ENCODE peak calls at places on chromosomes 4 and X, in four cellular contexts. B, Z, R and G are unnamed samples.

GRCh38 chr4:176642472-176642871 is 150.2 kb downstream of the VEGFC start:
- DNase-seq in B (no peak), Z (peak), R (no peak), G (no peak)

GRCh38 chrX:126967225-126967624 is 147.7 kb downstream of the PRR32 start:
- DNase-seq in B (no peak), Z (no peak), R (no peak), G (no peak)

GRCh38 chrX:276588-277171 is 4.5 kb upstream of the PLCXD1 start:
- DNase-seq in B (peak), Z (no peak), R (no peak), G (no peak)

GRCh38 chrX:57417827-57418226 is 131.3 kb downstream of the FAAH2 start:
- DNase-seq in B (no peak), Z (no peak), R (no peak), G (peak)

GRCh38 chrX:37543324-37543723 is 28.1 kb upstream of the LANCL3 start:
- DNase-seq in B (no peak), Z (no peak), R (no peak), G (no peak)

GRCh38 chr4:32087211-32087610 is 1367.0 kb downstream of the PCDH7 start:
- DNase-seq in B (no peak), Z (no peak), R (no peak), G (no peak)

GRCh38 chr4:41362647-41363383 is 106.1 kb downstream of the UCHL1 start:
- DNase-seq in B (no peak), Z (peak), R (no peak), G (no peak)

GRCh38 chr4:122747883-122748282 is 15.4 kb downstream of the BBS12 start:
- DNase-seq in B (no peak), Z (no peak), R (no peak), G (no peak)

GRCh38 chr4:187019896-187020295 is 296.2 kb upstream of the FAT1 start:
- DNase-seq in B (no peak), Z (peak), R (no peak), G (no peak)

GRCh38 chr4:28211714-28212470 is 1351.3 kb downstream of the STIM2 start:
- DNase-seq in B (peak), Z (no peak), R (no peak), G (no peak)

GRCh38 chrX:118627084-118627758 is 100.2 kb upstream of the IL13RA1 start:
- DNase-seq in B (peak), Z (peak), R (no peak), G (peak)

GRCh38 chr4:76614589-76614988 is 179.6 kb downstream of the SHROOM3 start:
- DNase-seq in B (no peak), Z (no peak), R (no peak), G (no peak)

GRCh38 chr4:54228064-54228527 is 997 bp upstream of the PDGFRA start:
- DNase-seq in B (no peak), Z (peak), R (no peak), G (peak)

GRCh38 chr4:145863191-145863590 is 75.4 kb downstream of the ZNF827 start:
- DNase-seq in B (no peak), Z (no peak), R (no peak), G (no peak)

GRCh38 chr4:78092850-78093249 is 35.7 kb downstream of the FRAS1 start:
- DNase-seq in B (no peak), Z (peak), R (no peak), G (no peak)

GRCh38 chr4:40402556-40402955 is 67.4 kb downstream of the CHRNA9 start:
- DNase-seq in B (no peak), Z (no peak), R (no peak), G (no peak)

GRCh38 chr4:76585897-76586360 is 150.9 kb downstream of the SHROOM3 start:
- DNase-seq in B (no peak), Z (peak), R (no peak), G (peak)

GRCh38 chr4:152460488-152460887 is 75.4 kb downstream of the FBXW7 start:
- DNase-seq in B (no peak), Z (no peak), R (no peak), G (no peak)

GRCh38 chr4:23213198-23213597 is 520.5 kb downstream of the GBA3 start:
- DNase-seq in B (no peak), Z (no peak), R (no peak), G (no peak)

GRCh38 chrX:23052324-23052723 is 52.6 kb downstream of the DDX53 start:
- DNase-seq in B (no peak), Z (peak), R (no peak), G (no peak)

GRCh38 chr4:47486306-47486705 is 1.2 kb downstream of the ATP10D start:
- DNase-seq in B (no peak), Z (no peak), R (no peak), G (peak)

GRCh38 chrX:88416002-88416401 is 331.0 kb upstream of the CPXCR1 start:
- DNase-seq in B (no peak), Z (no peak), R (no peak), G (no peak)

GRCh38 chrX:23784487-23785301 is 1.7 kb downstream of the SAT1 start:
- DNase-seq in B (peak), Z (no peak), R (no peak), G (peak)

GRCh38 chr4:115491686-115492085 is 378.3 kb upstream of the NDST4 start:
- DNase-seq in B (no peak), Z (no peak), R (no peak), G (no peak)

GRCh38 chr4:8917321-8917811 is 45.7 kb upstream of the HMX1 start:
- DNase-seq in B (no peak), Z (no peak), R (no peak), G (no peak)

GRCh38 chrX:45824471-45824870 is 623.8 kb upstream of the DIPK2B start:
- DNase-seq in B (peak), Z (peak), R (peak), G (peak)

GRCh38 chrX:99348256-99348655 is 1061.8 kb downstream of the PCDH19 start:
- DNase-seq in B (no peak), Z (no peak), R (no peak), G (no peak)

GRCh38 chr4:189974056-189974455 is 33.4 kb downstream of the FRG1 start:
- DNase-seq in B (peak), Z (peak), R (no peak), G (peak)

GRCh38 chr4:39480902-39481695 is 22.2 kb downstream of the LIAS start:
- DNase-seq in B (no peak), Z (no peak), R (no peak), G (no peak)

GRCh38 chr4:76830612-76831474 is 67.1 kb downstream of the SOWAHB start:
- DNase-seq in B (peak), Z (peak), R (no peak), G (peak)

GRCh38 chrX:42739258-42739657 is 38.7 kb downstream of the PPP1R2C start:
- DNase-seq in B (no peak), Z (no peak), R (no peak), G (peak)

GRCh38 chr4:80500593-80500992 is 165.1 kb downstream of the CFAP299 start:
- DNase-seq in B (no peak), Z (no peak), R (no peak), G (no peak)